ENCODE peak calls at places on chromosomes 2 and 18, in seven cellular contexts. X, I, N, W, Y, G and V are unnamed samples.

GRCh38 chr2:12718662-12719399 is 2.1 kb downstream of the TRIB2 start:
- DNase-seq in X (peak; percentile 50), I (peak; percentile 35), N (no peak), W (no peak), Y (peak; percentile 59), G (no peak), V (no peak)

GRCh38 chr2:207836526-207837133 is 66.9 kb upstream of the FZD5 start:
- DNase-seq in X (no peak), I (no peak), N (no peak), W (peak; percentile 38), Y (peak; percentile 35), G (no peak), V (no peak)

GRCh38 chr2:168814046-168814445 is 11.6 kb downstream of the NOSTRIN start:
- DNase-seq in X (no peak), I (no peak), N (no peak), W (no peak), Y (no peak), G (no peak), V (no peak)

GRCh38 chr2:172091626-172092566 is 6.6 kb downstream of the DLX1 start:
- DNase-seq in X (peak; percentile 14), I (no peak), N (no peak), W (no peak), Y (no peak), G (no peak), V (no peak)

GRCh38 chr2:235507928-235508327 is 14.1 kb downstream of the AGAP1 start:
- DNase-seq in X (no peak), I (no peak), N (no peak), W (no peak), Y (no peak), G (no peak), V (no peak)

GRCh38 chr2:34401186-34401585 is 802.1 kb upstream of the FAM98A start:
- DNase-seq in X (no peak), I (no peak), N (no peak), W (no peak), Y (no peak), G (no peak), V (no peak)

GRCh38 chr2:70420005-70420580 is 118.2 kb upstream of the FAM136A start:
- DNase-seq in X (no peak), I (no peak), N (no peak), W (no peak), Y (no peak), G (no peak), V (peak; percentile 80)

GRCh38 chr2:40540026-40540425 is 88.1 kb upstream of the SLC8A1 start:
- DNase-seq in X (no peak), I (no peak), N (no peak), W (no peak), Y (no peak), G (no peak), V (no peak)

GRCh38 chr2:10775831-10776230 is 36.8 kb downstream of the PDIA6 start:
- DNase-seq in X (peak; percentile 42), I (no peak), N (no peak), W (no peak), Y (no peak), G (no peak), V (no peak)

GRCh38 chr18:36762074-36762473 is 66.7 kb downstream of the TPGS2 start:
- DNase-seq in X (no peak), I (no peak), N (no peak), W (no peak), Y (no peak), G (no peak), V (no peak)

GRCh38 chr2:216985658-216986141 is 125.8 kb upstream of the TNP1 start:
- DNase-seq in X (no peak), I (no peak), N (no peak), W (no peak), Y (peak; percentile 59), G (no peak), V (no peak)

GRCh38 chr2:235127909-235128308 is 176.1 kb downstream of the SH3BP4 start:
- DNase-seq in X (no peak), I (no peak), N (no peak), W (no peak), Y (no peak), G (no peak), V (no peak)

GRCh38 chr2:53715568-53715967 is 52.0 kb upstream of the CHAC2 start:
- DNase-seq in X (no peak), I (no peak), N (peak; percentile 12), W (no peak), Y (no peak), G (no peak), V (no peak)

GRCh38 chr2:53708988-53709387 is 58.6 kb upstream of the CHAC2 start:
- DNase-seq in X (no peak), I (no peak), N (no peak), W (no peak), Y (no peak), G (no peak), V (no peak)

GRCh38 chr2:53711271-53711780 is 56.3 kb upstream of the CHAC2 start:
- DNase-seq in X (no peak), I (no peak), N (no peak), W (no peak), Y (no peak), G (no peak), V (no peak)
- TF ChIP-seq JUND in X (no peak), I (no peak), N (no peak), W (no peak), Y (no peak), G (no peak), V (no peak)

DNA sequence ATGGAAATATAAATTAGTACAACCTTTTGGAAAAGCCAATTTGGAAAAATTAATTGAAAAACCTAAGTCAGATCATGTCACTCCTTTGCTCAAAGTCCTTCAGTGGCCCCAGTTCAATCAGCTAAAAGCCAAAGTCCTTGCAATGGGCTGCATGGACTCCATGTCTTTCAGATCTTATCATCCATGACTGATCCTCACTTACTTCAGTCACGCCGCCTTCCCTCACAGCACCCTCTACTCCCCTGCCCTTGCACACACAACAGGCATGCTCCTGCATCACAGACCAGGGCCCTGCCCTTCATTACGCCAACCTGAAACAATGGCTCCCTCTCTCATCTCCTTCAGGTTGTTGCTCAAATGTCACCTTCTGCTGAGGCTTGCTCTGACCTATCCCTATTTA is 15.6 kb downstream of the KANSL3 start:
- DNase-seq in X (no peak), I (no peak), N (no peak), W (no peak), Y (no peak), G (no peak), V (no peak)
- TF ChIP-seq JUND in X (no peak), I (no peak), N (no peak), W (no peak), Y (no peak), G (no peak), V (no peak)

DNA sequence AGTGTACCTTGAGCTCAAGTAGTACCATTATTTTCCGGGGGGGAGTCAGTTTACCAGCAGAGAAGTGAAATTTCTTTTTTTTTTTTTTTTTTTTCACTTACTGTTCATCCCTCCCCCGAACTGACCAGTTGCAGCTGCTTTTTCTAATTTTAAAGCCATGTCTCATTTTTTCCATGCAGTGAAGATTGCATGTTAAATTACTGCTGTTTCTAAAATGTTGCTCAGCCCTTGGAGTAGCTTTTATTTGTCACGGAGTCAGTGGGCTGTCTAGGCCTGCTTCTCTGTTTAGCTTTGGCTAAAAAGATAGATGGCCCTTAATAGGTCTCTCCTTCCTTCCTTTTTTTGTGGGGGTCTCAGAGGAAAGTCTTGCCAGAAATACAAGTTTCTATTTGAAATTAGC is 70.2 kb downstream of the NGEF start:
- DNase-seq in X (no peak), I (no peak), N (no peak), W (no peak), Y (no peak), G (no peak), V (no peak)
- TF ChIP-seq JUND in X (no peak), I (no peak), N (no peak), W (no peak), Y (no peak), G (no peak), V (no peak)

DNA sequence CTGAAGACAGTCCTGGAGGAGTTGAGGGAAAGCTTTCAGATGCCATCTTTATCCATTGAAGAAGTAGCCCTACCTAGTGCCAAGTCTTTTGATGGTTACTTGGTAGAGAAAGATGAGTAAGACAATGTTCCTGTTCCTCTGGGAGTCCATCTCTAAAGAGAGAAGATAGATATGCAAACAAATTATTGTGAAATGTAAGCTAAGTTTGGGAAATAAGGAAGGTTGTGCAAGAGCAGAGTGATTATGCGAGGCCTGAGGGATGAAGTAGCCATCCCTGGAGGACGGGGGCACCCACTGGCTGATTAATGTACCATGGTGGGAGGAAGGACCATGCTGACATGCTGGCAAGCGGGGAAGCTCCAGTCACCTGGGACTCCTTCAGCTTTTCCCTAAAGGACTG is 994 bp upstream of the DTNA start:
- DNase-seq in X (no peak), I (no peak), N (no peak), W (peak; percentile 10), Y (no peak), G (no peak), V (no peak)
- TF ChIP-seq JUND in X (no peak), I (no peak), N (no peak), W (no peak), Y (no peak), G (no peak), V (no peak)